ENCODE peak calls at places on chromosomes 3 and 15, in eight cellular contexts. V is AG04450, W is fibroblast of the aortic adventitia, Y is OCI-LY7, R is cardiac muscle cell, E is A673, Z is uterus, F is transverse colon. H is an unnamed sample.

GRCh38 chr15:85407421-85408269 is 27.2 kb downstream of the AKAP13 start:
- DNase-seq in W (peak), E (no peak), F (no peak), V (peak), Y (no peak), Z (no peak), R (no peak), H (no peak)

GRCh38 chr3:30258426-30259392 is 347.7 kb upstream of the TGFBR2 start:
- DNase-seq in Y (no peak), R (no peak), E (no peak), Z (no peak), W (no peak), F (no peak), V (no peak), H (no peak)

GRCh38 chr3:189272500-189273119 is 100.8 kb downstream of the TPRG1 start:
- DNase-seq in F (no peak), R (peak), W (no peak), Y (peak), E (peak), Z (no peak), V (no peak), H (no peak)

GRCh38 chr15:56918046-56918906 is at the start of gene TCF12:
- DNase-seq in E (peak), W (peak), F (peak), R (peak), V (peak), Z (peak), Y (peak), H (peak)

GRCh38 chr3:189530822-189531221 is 100.4 kb upstream of the TP63 start:
- DNase-seq in Y (no peak), Z (no peak), V (no peak), W (peak), E (no peak), F (no peak), R (no peak), H (peak)

GRCh38 chr15:58115692-58116091 is 22.5 kb upstream of the AQP9 start:
- DNase-seq in Z (no peak), V (no peak), W (peak), F (no peak), Y (no peak), E (peak), R (no peak), H (no peak)

GRCh38 chr15:80743189-80743833 is 35.9 kb upstream of the CEMIP start:
- DNase-seq in Z (no peak), R (no peak), F (peak), V (no peak), W (no peak), Y (no peak), E (no peak), H (no peak)

GRCh38 chr3:169387751-169388696 is 275.5 kb downstream of the MECOM start:
- DNase-seq in Y (no peak), V (no peak), Z (peak), W (peak), E (peak), F (peak), R (no peak), H (no peak)

GRCh38 chr3:48320994-48321393 is 12.5 kb downstream of the SPINK8 start:
- DNase-seq in F (no peak), V (no peak), Z (no peak), E (no peak), W (no peak), R (no peak), Y (peak), H (no peak)

GRCh38 chr3:124032351-124032880 is 40.5 kb upstream of the ROPN1 start:
- DNase-seq in Y (no peak), V (no peak), R (peak), W (peak), Z (peak), F (peak), E (peak), H (no peak)

GRCh38 chr3:73768594-73769308 is 144.0 kb upstream of the PDZRN3 start:
- DNase-seq in Z (no peak), W (peak), V (no peak), Y (no peak), E (no peak), F (no peak), R (no peak), H (no peak)

GRCh38 chr15:76863123-76863522 is 42.0 kb downstream of the SCAPER start:
- DNase-seq in R (no peak), Y (no peak), E (peak), V (no peak), W (no peak), F (no peak), Z (no peak), H (no peak)
- H3K4me3 ChIP-seq in R (no peak), Y (no peak), E (no peak), V (no peak), W (no peak), F (no peak), Z (no peak), H (no peak)

GRCh38 chr15:74835312-74835823 is 7.6 kb downstream of the ULK3 start:
- DNase-seq in F (peak), E (peak), Z (no peak), Y (peak), V (no peak), W (peak), R (peak), H (no peak)
- H3K4me3 ChIP-seq in F (no peak), E (no peak), Z (no peak), Y (no peak), V (no peak), W (no peak), R (no peak), H (no peak)

GRCh38 chr3:16511561-16512434 is 1.7 kb downstream of the RFTN1 start:
- DNase-seq in Z (peak), V (peak), W (peak), E (no peak), F (peak), R (no peak), Y (peak), H (peak)
- H3K4me3 ChIP-seq in Z (peak), V (peak), W (peak), E (no peak), F (peak), R (peak), Y (peak), H (peak)

GRCh38 chr15:60572462-60573214 is 93.7 kb upstream of the ICE2 start:
- DNase-seq in F (no peak), Z (no peak), W (no peak), V (no peak), R (no peak), E (no peak), Y (no peak), H (no peak)
- H3K4me3 ChIP-seq in F (no peak), Z (no peak), W (no peak), V (no peak), R (no peak), E (no peak), Y (no peak), H (no peak)

H was measured in Jurkat, Clone E6-1.